ENCODE peak calls at places on chromosome 20, in nine cellular contexts. K is thoracic aorta; U is prostate gland; F is dorsolateral prefrontal cortex; M is CD4-positive, alpha-beta T cell; I is neural progenitor cell; J is kidney; C is PC-3; H is ovary. Q is an unnamed sample.

GRCh38 chr20:35698298-35699126 is 640 bp downstream of the NFS1 start:
- DNase-seq in C (no peak), F (no peak), U (peak; percentile 10), J (peak; percentile 76), K (no peak), H (no peak), M (no peak), I (peak; percentile 47), Q (no peak)

GRCh38 chr20:62967149-62967501 is 14.6 kb downstream of the SLC17A9 start:
- DNase-seq in H (no peak), I (no peak), J (no peak), C (no peak), M (no peak), F (no peak), K (no peak), U (no peak), Q (no peak)

GRCh38 chr20:53216856-53217576 is 244.9 kb downstream of the TSHZ2 start:
- DNase-seq in C (peak; percentile 81), J (peak; percentile 85), K (no peak), I (peak; percentile 83), M (peak; percentile 69), H (peak; percentile 82), F (peak; percentile 62), U (peak; percentile 65), Q (no peak)

GRCh38 chr20:32155017-32155965 is 45.8 kb downstream of the TM9SF4 start:
- DNase-seq in I (peak; percentile 84), H (peak; percentile 47), K (peak; percentile 38), J (peak; percentile 95), C (peak; percentile 73), M (no peak), F (peak; percentile 49), U (peak; percentile 29), Q (peak; percentile 53)

GRCh38 chr20:24821391-24821790 is 127.7 kb upstream of the CST7 start:
- DNase-seq in I (no peak), M (no peak), H (no peak), U (no peak), C (no peak), F (no peak), J (no peak), K (no peak), Q (peak; percentile 37)

GRCh38 chr20:19735446-19735845 is 22.6 kb upstream of the RIN2 start:
- DNase-seq in I (no peak), M (no peak), K (peak; percentile 47), H (peak; percentile 44), U (peak; percentile 15), C (peak; percentile 97), F (peak; percentile 60), J (peak; percentile 86), Q (no peak)

GRCh38 chr20:36093025-36093803 is 61.3 kb upstream of the EPB41L1 start:
- DNase-seq in I (peak; percentile 41), F (peak; percentile 73), M (peak; percentile 33), U (peak; percentile 43), H (peak; percentile 61), K (peak; percentile 50), C (peak; percentile 52), J (peak; percentile 94), Q (no peak)

GRCh38 chr20:47464380-47465101 is 37.1 kb upstream of the NCOA3 start:
- DNase-seq in H (no peak), U (peak; percentile 94), J (no peak), C (peak; percentile 100), K (peak; percentile 87), M (no peak), I (no peak), F (no peak), Q (no peak)

GRCh38 chr20:40966516-40967185 is 62.0 kb upstream of the TOP1 start:
- DNase-seq in U (no peak), I (no peak), K (no peak), C (no peak), M (no peak), J (no peak), H (no peak), F (no peak), Q (no peak)

GRCh38 chr20:50191065-50191565 is 485 bp downstream of the CEBPB start:
- DNase-seq in C (peak; percentile 59), U (peak; percentile 49), F (no peak), H (peak; percentile 79), J (no peak), K (no peak), M (peak; percentile 29), I (no peak), Q (no peak)

GRCh38 chr20:50193169-50193850 is 2.7 kb downstream of the CEBPB start:
- DNase-seq in J (no peak), M (no peak), F (peak; percentile 52), I (no peak), U (no peak), C (peak; percentile 31), H (peak; percentile 53), K (no peak), Q (no peak)

GRCh38 chr20:50190251-50191064 is at the start of gene CEBPB:
- DNase-seq in J (peak; percentile 97), U (peak; percentile 89), H (peak; percentile 96), K (peak; percentile 55), C (peak; percentile 92), F (peak; percentile 72), I (peak; percentile 95), M (peak; percentile 75), Q (no peak)

GRCh38 chr20:50192364-50193168 is 1.9 kb downstream of the CEBPB start:
- DNase-seq in M (peak; percentile 75), J (peak; percentile 96), K (peak; percentile 74), I (peak; percentile 78), H (peak; percentile 85), U (peak; percentile 90), F (peak; percentile 79), C (peak; percentile 95), Q (no peak)

GRCh38 chr20:50191566-50192363 is 1.1 kb downstream of the CEBPB start:
- DNase-seq in M (peak; percentile 38), J (peak; percentile 91), C (peak; percentile 58), K (no peak), I (peak; percentile 84), F (no peak), U (peak; percentile 36), H (peak; percentile 78), Q (no peak)
- TF ChIP-seq CTCF in M (peak; percentile 44), J (peak; percentile 16), C (peak; percentile 31), K (peak; percentile 21), I (peak; percentile 49), F (no peak), U (no peak), H (no peak), Q (peak; percentile 74)

GRCh38 chr20:770691-771090 is 2.4 kb upstream of the SLC52A3 start:
- DNase-seq in K (no peak), I (no peak), H (no peak), J (no peak), M (no peak), C (no peak), F (no peak), U (no peak), Q (no peak)

GRCh38 chr20:764255-764654 is 4.0 kb downstream of the SLC52A3 start:
- DNase-seq in F (no peak), H (no peak), C (no peak), I (no peak), K (no peak), J (no peak), M (no peak), U (no peak), Q (no peak)

GRCh38 chr20:771741-772464 is 3.6 kb upstream of the SLC52A3 start:
- DNase-seq in F (no peak), C (no peak), I (no peak), J (no peak), H (no peak), K (no peak), M (no peak), U (no peak), Q (no peak)

GRCh38 chr20:766906-767305 is 1.4 kb downstream of the SLC52A3 start:
- DNase-seq in K (no peak), F (no peak), C (peak; percentile 15), H (no peak), M (no peak), J (no peak), I (no peak), U (no peak), Q (no peak)

GRCh38 chr20:768426-768978 is at the start of gene SLC52A3:
- DNase-seq in F (no peak), U (peak; percentile 85), K (no peak), M (no peak), J (no peak), H (peak; percentile 24), I (peak; percentile 51), C (peak; percentile 96), Q (no peak)
- TF ChIP-seq CTCF in F (no peak), U (no peak), K (no peak), M (no peak), J (peak; percentile 8), H (no peak), I (peak; percentile 52), C (peak; percentile 92), Q (no peak)

GRCh38 chr20:14707026-14707680 is 369.7 kb upstream of the FLRT3 start:
- DNase-seq in C (no peak), U (no peak), I (no peak), H (no peak), K (no peak), F (no peak), J (no peak), M (no peak), Q (no peak)
- TF ChIP-seq CTCF in C (no peak), U (no peak), I (no peak), H (no peak), K (no peak), F (no peak), J (no peak), M (no peak), Q (no peak)

GRCh38 chr20:987677-988076 is 14.4 kb downstream of the RSPO4 start:
- DNase-seq in F (no peak), I (no peak), U (no peak), M (no peak), J (no peak), C (no peak), H (no peak), K (no peak), Q (no peak)
- TF ChIP-seq CTCF in F (no peak), I (no peak), U (no peak), M (no peak), J (no peak), C (no peak), H (no peak), K (no peak), Q (no peak)

DNA sequence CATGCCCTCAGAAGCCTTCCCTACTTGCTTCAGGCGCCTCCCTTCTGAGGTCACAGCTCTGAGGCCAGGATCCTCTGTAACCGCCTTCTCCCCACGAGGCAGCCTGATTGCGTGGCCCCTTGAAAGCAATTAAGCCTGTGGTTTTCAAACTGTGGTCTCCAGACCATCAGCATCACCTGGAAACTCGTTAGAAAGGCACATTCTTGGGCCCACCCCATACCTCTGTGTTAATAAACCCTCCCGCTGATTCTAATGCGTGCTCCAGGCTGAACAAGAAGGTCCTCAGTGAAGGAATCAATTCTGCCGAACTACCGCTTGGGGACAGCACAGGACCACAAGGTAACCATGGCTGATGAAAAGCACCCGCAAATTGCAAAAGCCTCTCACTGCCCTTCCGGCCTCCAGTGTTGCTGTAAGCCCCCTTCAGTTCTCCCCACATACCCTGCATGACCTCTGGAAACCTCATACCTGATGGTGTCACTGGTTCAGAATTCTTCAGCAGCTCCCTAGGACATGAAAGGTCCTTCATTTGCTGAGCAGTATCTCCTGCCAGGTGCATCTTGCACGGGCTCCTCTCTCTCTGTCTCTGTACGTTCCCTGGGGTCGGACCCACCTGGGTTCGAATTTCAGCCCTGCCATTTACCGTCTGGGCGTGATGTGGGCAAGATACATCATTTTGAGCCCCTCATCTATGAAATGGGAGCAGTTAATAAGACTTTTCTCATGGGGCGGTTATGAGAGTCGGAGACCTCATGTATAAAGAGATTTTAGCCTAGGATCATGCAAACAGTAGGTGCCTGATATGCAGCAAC is 93.3 kb upstream of the RNF24 start:
- DNase-seq in F (peak; percentile 72), I (peak; percentile 88), H (peak; percentile 71), U (peak; percentile 71), M (peak; percentile 46), J (no peak), K (no peak), C (peak; percentile 87), Q (no peak)
- TF ChIP-seq CTCF in F (peak; percentile 95), I (peak; percentile 95), H (peak; percentile 86), U (peak; percentile 69), M (peak; percentile 90), J (peak; percentile 98), K (peak; percentile 93), C (peak; percentile 99), Q (peak; percentile 96)

Q was measured in chondrocyte.